ENCODE peak calls at places on chromosomes 2 and 18, in four cellular contexts. T, Z, O and E are unnamed samples.

GRCh38 chr2:23904692-23905091 is 22.2 kb downstream of the ATAD2B start:
- DNase-seq in O (no peak), Z (no peak), T (no peak), E (no peak)

GRCh38 chr2:184004289-184004944 is 593.9 kb upstream of the ZNF804A start:
- DNase-seq in T (no peak), O (no peak), Z (no peak), E (no peak)

GRCh38 chr2:158457092-158457825 is 507 bp downstream of the PKP4 start:
- DNase-seq in Z (peak; percentile 31), T (peak; percentile 73), O (peak; percentile 65), E (peak; percentile 45)

GRCh38 chr2:54624611-54625071 is 98.8 kb upstream of the EML6 start:
- DNase-seq in Z (no peak), O (peak; percentile 53), T (no peak), E (no peak)

GRCh38 chr2:231094671-231095346 is 30.0 kb downstream of the HTR2B start:
- DNase-seq in T (no peak), Z (no peak), O (no peak), E (no peak)

GRCh38 chr18:76374330-76375281 is 120.4 kb downstream of the ZNF516 start:
- DNase-seq in T (peak; percentile 21), O (no peak), Z (no peak), E (no peak)

GRCh38 chr2:196307775-196308174 is 136.4 kb upstream of the STK17B start:
- DNase-seq in T (no peak), Z (no peak), O (no peak), E (no peak)

GRCh38 chr2:162029287-162029901 is 44.6 kb downstream of the DPP4 start:
- DNase-seq in O (peak; percentile 25), T (no peak), Z (peak; percentile 53), E (no peak)

GRCh38 chr2:88903744-88904353 is 212.4 kb downstream of the RPIA start:
- DNase-seq in O (no peak), Z (no peak), T (no peak), E (no peak)

GRCh38 chr2:119264781-119265692 is 41.4 kb downstream of the STEAP3 start:
- DNase-seq in O (no peak), T (no peak), Z (peak; percentile 67), E (no peak)

GRCh38 chr18:10094608-10095137 is 180.9 kb downstream of the VAPA start:
- DNase-seq in O (no peak), T (no peak), Z (no peak), E (peak; percentile 89)

GRCh38 chr18:70334728-70335329 is 46.0 kb downstream of the SOCS6 start:
- DNase-seq in T (no peak), Z (no peak), O (no peak), E (no peak)

GRCh38 chr18:7568426-7568825 is 1.3 kb downstream of the PTPRM start:
- DNase-seq in O (peak; percentile 52), Z (peak; percentile 32), T (peak; percentile 73), E (no peak)

GRCh38 chr2:145119225-145119624 is 599.3 kb upstream of the ZEB2 start:
- DNase-seq in T (no peak), Z (no peak), O (no peak), E (no peak)

GRCh38 chr2:149692837-149693518 is 105.4 kb upstream of the MMADHC start:
- DNase-seq in Z (no peak), T (no peak), O (no peak), E (no peak)

GRCh38 chr2:30184035-30184434 is 37.2 kb downstream of the YPEL5 start:
- DNase-seq in T (no peak), Z (no peak), O (no peak), E (no peak)

GRCh38 chr2:157747695-157748370 is 119.2 kb upstream of the ACVR1C start:
- DNase-seq in Z (no peak), T (peak; percentile 66), O (no peak), E (no peak)

GRCh38 chr2:203673933-203674332 is 32.5 kb upstream of the CD28 start:
- DNase-seq in O (no peak), T (no peak), Z (no peak), E (no peak)

GRCh38 chr18:37778417-37779165 is 213.0 kb upstream of the CELF4 start:
- DNase-seq in O (peak; percentile 38), T (no peak), Z (peak; percentile 8), E (no peak)

GRCh38 chr2:201407265-201407664 is 44.0 kb downstream of the TRAK2 start:
- DNase-seq in T (no peak), Z (no peak), O (no peak), E (no peak)

GRCh38 chr2:191030521-191031154 is 16.7 kb upstream of the STAT1 start:
- DNase-seq in O (no peak), T (no peak), Z (no peak), E (no peak)

GRCh38 chr2:54047076-54047475 is 68.3 kb upstream of the ACYP2 start:
- DNase-seq in O (no peak), T (no peak), Z (no peak), E (no peak)

GRCh38 chr18:76970749-76971148 is 148.4 kb downstream of the ZNF236 start:
- DNase-seq in O (no peak), T (no peak), Z (no peak), E (no peak)

GRCh38 chr2:231037202-231037730 is at the start of gene C2orf72:
- DNase-seq in T (no peak), Z (peak; percentile 70), O (no peak), E (no peak)

GRCh38 chr2:173555833-173556232 is 201.2 kb downstream of the CDCA7 start:
- DNase-seq in T (no peak), Z (no peak), O (no peak), E (no peak)

GRCh38 chr2:53827398-53828175 is 32.2 kb downstream of the GPR75 start:
- DNase-seq in Z (no peak), O (no peak), T (no peak), E (no peak)

GRCh38 chr18:48838921-48839818 is 111.6 kb downstream of the SMAD7 start:
- DNase-seq in T (peak; percentile 71), O (no peak), Z (peak; percentile 32), E (peak; percentile 78)

GRCh38 chr2:239502430-239503221 is 101.8 kb upstream of the HDAC4 start:
- DNase-seq in T (no peak), Z (no peak), O (no peak), E (no peak)

GRCh38 chr2:178266445-178266844 is 72.1 kb downstream of the OSBPL6 start:
- DNase-seq in Z (no peak), T (no peak), O (no peak), E (no peak)

GRCh38 chr2:41510108-41510507 is 537.7 kb upstream of the PKDCC start:
- DNase-seq in T (no peak), Z (no peak), O (no peak), E (no peak)

GRCh38 chr2:240702640-240703011 is 11.0 kb downstream of the AQP12A start:
- DNase-seq in O (no peak), T (no peak), Z (no peak), E (no peak)

GRCh38 chr2:86818114-86818801 is 27.5 kb upstream of the CD8A start:
- DNase-seq in O (no peak), T (no peak), Z (no peak), E (no peak)